ENCODE peak calls at places on chromosomes 7 and 10, in four cellular contexts. R, Z, B and G are unnamed samples.

GRCh38 chr7:53740971-53741370 is 705.5 kb downstream of the POM121L12 start:
- DNase-seq in R (no peak), Z (no peak), B (no peak), G (no peak)

GRCh38 chr10:103145860-103146466 is 47.1 kb downstream of the NT5C2 start:
- DNase-seq in R (peak; percentile 56), Z (peak; percentile 67), B (peak; percentile 97), G (no peak)

GRCh38 chr10:101014966-101015581 is 15.5 kb downstream of the LZTS2 start:
- DNase-seq in R (no peak), Z (no peak), B (peak; percentile 86), G (no peak)

GRCh38 chr10:102118867-102119266 is 1.3 kb downstream of the LDB1 start:
- DNase-seq in R (peak; percentile 57), Z (peak; percentile 74), B (peak; percentile 33), G (no peak)

GRCh38 chr7:375901-376305 is 85.9 kb downstream of the FOXL3 start:
- DNase-seq in R (peak; percentile 6), Z (no peak), B (no peak), G (no peak)

GRCh38 chr7:156450473-156450872 is 190.1 kb upstream of the RNF32 start:
- DNase-seq in R (no peak), Z (no peak), B (no peak), G (no peak)

GRCh38 chr7:136272934-136273333 is 295.8 kb upstream of the MTPN start:
- DNase-seq in R (no peak), Z (no peak), B (no peak), G (no peak)

GRCh38 chr10:59622320-59622901 is 87.2 kb downstream of the SLC16A9 start:
- DNase-seq in R (peak; percentile 42), Z (peak; percentile 59), B (peak; percentile 73), G (peak; percentile 26)

GRCh38 chr10:63866075-63866746 is 345.0 kb downstream of the REEP3 start:
- DNase-seq in R (peak; percentile 27), Z (peak; percentile 61), B (peak; percentile 61), G (peak; percentile 45)

GRCh38 chr10:134743-135600 is at the start of gene ZMYND11:
- DNase-seq in R (peak; percentile 68), Z (peak; percentile 63), B (peak; percentile 39), G (peak; percentile 53)

GRCh38 chr7:90212149-90212495 is 582 bp downstream of the STEAP2 start:
- DNase-seq in R (no peak), Z (no peak), B (peak; percentile 14), G (no peak)

GRCh38 chr7:119223930-119224329 is 999.4 kb downstream of the ANKRD7 start:
- DNase-seq in R (no peak), Z (no peak), B (no peak), G (no peak)

DNA sequence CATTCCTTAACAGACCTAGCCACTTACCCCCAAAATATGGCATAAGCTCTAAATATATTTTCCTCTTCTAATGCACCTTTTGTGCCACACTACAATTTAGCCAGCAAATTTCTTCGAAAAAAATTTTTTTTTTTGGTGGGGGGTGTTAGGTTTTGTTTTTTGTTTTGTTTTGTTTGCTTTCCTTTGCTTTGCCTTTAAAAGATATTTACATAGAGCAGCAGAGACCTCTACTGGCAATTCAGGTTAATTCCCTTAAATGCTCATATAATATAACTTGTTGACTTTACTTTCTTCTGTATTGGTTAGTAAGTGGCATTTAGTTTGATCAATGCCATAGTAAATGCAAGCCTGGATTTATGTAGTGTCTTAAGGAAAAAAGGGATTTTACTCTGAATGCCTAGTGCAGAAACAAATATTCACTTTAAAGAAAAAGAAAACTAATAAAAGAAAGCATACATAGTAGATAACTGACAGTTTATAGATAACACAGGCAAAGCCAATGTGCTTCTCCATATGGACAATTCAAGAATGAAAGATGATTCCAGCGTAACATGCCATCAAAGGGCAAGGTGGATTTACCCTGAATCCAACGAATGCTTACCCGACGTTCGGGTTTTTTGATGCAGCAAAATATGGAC is 1250.6 kb downstream of the GATA3 start:
- DNase-seq in R (no peak), Z (no peak), B (peak; percentile 49), G (no peak)
- TF ChIP-seq CTCF in R (peak; percentile 23), Z (no peak), B (peak; percentile 52), G (peak; percentile 63)

GRCh38 chr10:17905491-17905890 is 46.2 kb upstream of the SLC39A12 start:
- DNase-seq in R (no peak), Z (no peak), B (peak; percentile 7), G (no peak)
- TF ChIP-seq CTCF in R (no peak), Z (no peak), B (no peak), G (no peak)

DNA sequence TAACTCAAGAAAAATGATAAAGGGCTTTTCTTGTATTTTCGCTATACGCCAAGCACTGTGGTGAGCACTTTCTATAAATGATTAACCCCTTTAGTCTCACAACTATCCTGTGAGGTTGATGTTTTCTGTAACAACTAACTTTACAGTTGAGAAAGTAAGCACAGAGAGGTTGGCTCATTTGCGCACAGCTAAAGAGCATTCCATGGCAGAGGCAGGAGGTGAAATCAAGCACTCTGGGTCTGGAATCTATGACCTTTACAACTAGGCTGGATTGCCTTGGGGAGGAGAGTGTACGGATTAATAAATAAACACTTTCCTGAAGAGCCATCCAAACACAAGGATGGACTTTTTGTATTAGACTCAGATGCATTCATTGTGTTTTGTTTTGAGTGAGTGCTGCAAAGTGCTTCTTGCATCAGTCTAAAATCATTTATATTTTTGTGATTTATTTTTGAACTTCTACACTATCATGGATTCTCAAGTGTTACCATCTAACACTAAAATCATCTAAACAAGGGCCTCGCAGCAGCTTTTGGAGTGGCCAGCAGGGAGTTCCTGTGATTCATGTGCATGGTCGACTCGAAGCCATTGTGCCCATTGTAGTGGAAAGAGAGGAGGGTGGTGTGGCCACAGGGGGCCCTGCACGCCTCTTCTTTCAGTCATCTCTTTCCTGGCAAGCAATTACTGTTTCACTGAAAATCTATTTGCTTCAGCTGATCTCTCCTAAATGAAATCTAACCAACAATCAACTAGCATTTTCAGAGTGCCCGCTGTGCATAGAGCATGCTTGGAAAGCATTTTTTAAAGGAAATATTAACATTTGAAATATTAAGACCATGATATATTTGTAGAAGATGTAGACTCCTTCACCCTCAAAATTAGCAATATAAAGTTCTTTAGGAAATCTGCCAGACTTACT is 633.4 kb upstream of the COBL start:
- DNase-seq in R (no peak), Z (no peak), B (no peak), G (no peak)
- TF ChIP-seq CTCF in R (no peak), Z (no peak), B (no peak), G (no peak)

GRCh38 chr7:85261341-85261740 is 74.5 kb upstream of the SEMA3D start:
- DNase-seq in R (no peak), Z (no peak), B (peak; percentile 2), G (no peak)

GRCh38 chr7:85262891-85263290 is 76.0 kb upstream of the SEMA3D start:
- DNase-seq in R (no peak), Z (no peak), B (no peak), G (no peak)
- TF ChIP-seq CTCF in R (no peak), Z (no peak), B (no peak), G (no peak)

DNA sequence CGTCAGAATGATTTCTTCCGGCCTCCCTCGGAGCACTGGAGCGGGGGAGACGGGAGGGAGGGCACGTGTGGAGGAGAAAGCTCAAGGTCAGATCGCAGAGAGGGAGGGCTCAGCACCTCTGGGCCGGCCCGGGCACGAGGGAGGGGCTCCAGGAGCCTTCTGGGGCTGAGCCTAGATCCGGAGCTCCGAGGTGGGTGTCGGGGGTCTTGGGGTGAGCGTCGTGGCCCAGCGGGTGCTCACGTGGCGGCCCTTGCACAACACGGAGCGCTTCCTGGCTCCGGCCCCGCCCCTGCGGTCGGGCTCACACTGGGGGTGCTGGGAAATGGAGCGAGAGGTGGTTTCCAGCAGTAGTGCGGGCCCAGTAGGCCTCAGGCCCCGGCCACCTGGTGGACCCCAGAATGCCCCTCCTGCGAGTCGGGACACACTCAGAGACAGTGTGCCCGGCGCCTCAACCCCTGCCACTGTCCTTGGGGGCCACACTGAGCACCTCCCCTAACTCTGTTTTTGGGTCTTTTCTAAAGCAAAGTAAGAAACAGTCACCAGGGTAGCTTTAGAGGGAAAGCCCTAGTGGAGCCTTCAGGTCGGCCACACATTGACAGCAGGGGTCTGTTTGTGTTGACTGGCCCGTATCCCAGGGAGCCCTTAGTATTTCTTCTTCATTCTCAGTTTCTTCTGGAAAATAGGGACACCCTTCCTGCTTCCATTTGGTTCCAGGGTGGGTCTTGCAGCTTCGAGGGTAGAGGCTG is 798 bp downstream of the PPIF start:
- DNase-seq in R (peak; percentile 86), Z (peak; percentile 64), B (peak; percentile 65), G (no peak)
- TF ChIP-seq CTCF in R (no peak), Z (peak; percentile 9), B (no peak), G (peak; percentile 11)

GRCh38 chr10:75109459-75109778 is 2.0 kb upstream of the SAMD8 start:
- DNase-seq in R (no peak), Z (peak; percentile 6), B (no peak), G (no peak)

GRCh38 chr10:75111906-75112703 is 649 bp downstream of the SAMD8 start:
- DNase-seq in R (peak; percentile 63), Z (peak; percentile 65), B (peak; percentile 61), G (no peak)

GRCh38 chr10:75108684-75109458 is 2.6 kb upstream of the SAMD8 start:
- DNase-seq in R (peak; percentile 26), Z (peak; percentile 39), B (no peak), G (peak; percentile 62)

GRCh38 chr10:75110006-75110632 is 1.3 kb upstream of the SAMD8 start:
- DNase-seq in R (no peak), Z (no peak), B (no peak), G (no peak)

GRCh38 chr10:75111367-75111905 is at the start of gene SAMD8:
- DNase-seq in R (peak; percentile 97), Z (peak; percentile 97), B (peak; percentile 96), G (peak; percentile 94)
- TF ChIP-seq CTCF in R (peak; percentile 58), Z (peak; percentile 76), B (peak; percentile 13), G (peak; percentile 40)

GRCh38 chr10:129586897-129587443 is 119.9 kb downstream of the MGMT start:
- DNase-seq in R (no peak), Z (no peak), B (peak; percentile 6), G (no peak)
- TF ChIP-seq CTCF in R (no peak), Z (no peak), B (no peak), G (no peak)

GRCh38 chr10:118035358-118036031 is 11.2 kb downstream of the RAB11FIP2 start:
- DNase-seq in R (no peak), Z (no peak), B (no peak), G (no peak)
- TF ChIP-seq CTCF in R (no peak), Z (no peak), B (no peak), G (no peak)

GRCh38 chr7:27367179-27367929 is 124.8 kb downstream of the EVX1 start:
- DNase-seq in R (no peak), Z (no peak), B (no peak), G (no peak)
- TF ChIP-seq CTCF in R (no peak), Z (no peak), B (peak; percentile 1), G (peak; percentile 23)